ENCODE peak calls at places on chromosome 12, in six cellular contexts. F, T, I, E, K and U are unnamed samples.

GRCh38 chr12:72790273-72790672 is 518.1 kb downstream of the TRHDE start:
- DNase-seq in T (no peak), I (no peak), K (no peak), E (no peak), F (no peak), U (no peak)

GRCh38 chr12:44603701-44604100 is 272.4 kb downstream of the NELL2 start:
- DNase-seq in E (no peak), T (no peak), F (no peak), I (no peak), K (no peak), U (no peak)

GRCh38 chr12:54431911-54432814 is 13.1 kb upstream of the ITGA5 start:
- DNase-seq in K (peak), E (no peak), F (no peak), T (no peak), I (no peak), U (no peak)

GRCh38 chr12:27034607-27035293 is 12.4 kb downstream of the MED21 start:
- DNase-seq in I (no peak), F (no peak), T (no peak), K (no peak), E (no peak), U (no peak)

GRCh38 chr12:60257063-60257462 is 661.2 kb downstream of the SLC16A7 start:
- DNase-seq in F (no peak), T (no peak), K (no peak), I (peak), E (no peak), U (no peak)

GRCh38 chr12:115132145-115132544 is 448.2 kb upstream of the TBX3 start:
- DNase-seq in E (no peak), F (no peak), K (no peak), T (no peak), I (no peak), U (no peak)

GRCh38 chr12:53508534-53509199 is 1.4 kb upstream of the NPFF start:
- DNase-seq in K (peak), I (peak), E (peak), F (peak), T (peak), U (peak)

GRCh38 chr12:40325349-40325960 is 100.7 kb downstream of the LRRK2 start:
- DNase-seq in K (peak), F (peak), T (no peak), I (peak), E (no peak), U (peak)

GRCh38 chr12:26694402-26694801 is 138.6 kb downstream of the ITPR2 start:
- DNase-seq in T (no peak), K (no peak), I (no peak), F (no peak), E (no peak), U (no peak)

GRCh38 chr12:107330901-107331431 is 237.6 kb upstream of the CRY1 start:
- DNase-seq in F (no peak), I (no peak), T (no peak), K (no peak), E (no peak), U (no peak)

GRCh38 chr12:107509421-107509820 is 176.2 kb upstream of the PWP1 start:
- DNase-seq in I (no peak), E (no peak), T (no peak), F (no peak), K (no peak), U (no peak)

GRCh38 chr12:53749986-53750811 is 1.6 kb downstream of the CISTR start:
- DNase-seq in T (no peak), K (no peak), I (no peak), E (no peak), F (no peak), U (no peak)

GRCh38 chr12:24228980-24229730 is 279.7 kb upstream of the SOX5 start:
- DNase-seq in F (no peak), E (no peak), K (no peak), I (no peak), T (no peak), U (no peak)

GRCh38 chr12:72365151-72365550 is 93.0 kb downstream of the TRHDE start:
- DNase-seq in T (no peak), K (no peak), F (no peak), E (no peak), I (no peak), U (no peak)

GRCh38 chr12:98416845-98417244 is 98.5 kb upstream of the TMPO start:
- DNase-seq in F (no peak), I (no peak), E (no peak), T (no peak), K (no peak), U (no peak)

GRCh38 chr12:124497039-124497438 is 70.4 kb downstream of the NCOR2 start:
- DNase-seq in K (no peak), F (no peak), I (no peak), T (no peak), E (no peak), U (no peak)

GRCh38 chr12:127459687-127460086 is 807.3 kb upstream of the TMEM132C start:
- DNase-seq in K (no peak), F (no peak), I (no peak), T (no peak), E (no peak), U (no peak)

GRCh38 chr12:72006766-72007165 is 68.1 kb downstream of the TPH2 start:
- DNase-seq in T (no peak), F (no peak), K (no peak), I (no peak), E (no peak), U (no peak)

GRCh38 chr12:12265571-12266388 is 1.1 kb downstream of the LRP6 start:
- DNase-seq in E (no peak), K (no peak), T (no peak), F (no peak), I (no peak), U (no peak)

GRCh38 chr12:12872934-12873275 is 18.5 kb upstream of the GPRC5A start:
- DNase-seq in K (no peak), F (no peak), E (no peak), T (no peak), I (no peak), U (no peak)

GRCh38 chr12:98373982-98374381 is 141.4 kb upstream of the TMPO start:
- DNase-seq in F (no peak), I (no peak), E (no peak), K (no peak), T (no peak), U (no peak)

GRCh38 chr12:119807380-119807779 is 69.7 kb downstream of the CIT start:
- DNase-seq in K (no peak), I (no peak), F (no peak), E (no peak), T (no peak), U (no peak)

GRCh38 chr12:118964988-118965387 is 16.4 kb upstream of the SRRM4 start:
- DNase-seq in I (no peak), T (no peak), K (no peak), E (no peak), F (no peak), U (no peak)

GRCh38 chr12:607541-608001 is 55.7 kb downstream of the NINJ2 start:
- DNase-seq in E (no peak), I (no peak), T (no peak), K (no peak), F (no peak), U (no peak)

GRCh38 chr12:29566441-29566840 is 69.0 kb upstream of the OVCH1 start:
- DNase-seq in K (no peak), F (no peak), T (no peak), E (no peak), I (no peak), U (no peak)

GRCh38 chr12:116718578-116719454 is 19.1 kb downstream of the SPRING1 start:
- DNase-seq in I (no peak), T (no peak), E (no peak), K (no peak), F (no peak), U (no peak)

GRCh38 chr12:180445-180844 is 33.5 kb downstream of the SLC6A12 start:
- DNase-seq in E (peak), F (peak), K (peak), T (no peak), I (no peak), U (no peak)

GRCh38 chr12:20701106-20701505 is 6.0 kb downstream of the SLCO1C1 start:
- DNase-seq in T (no peak), F (no peak), I (no peak), E (no peak), K (no peak), U (no peak)

GRCh38 chr12:81758421-81759214 is 532 bp downstream of the PPFIA2 start:
- DNase-seq in T (no peak), K (no peak), F (peak), E (no peak), I (no peak), U (no peak)

GRCh38 chr12:122128481-122128880 is 45.5 kb downstream of the IL31 start:
- DNase-seq in K (no peak), T (no peak), F (no peak), E (no peak), I (no peak), U (no peak)

GRCh38 chr12:48160807-48161206 is 3.5 kb upstream of the ASB8 start:
- DNase-seq in T (no peak), I (no peak), F (no peak), K (no peak), E (no peak), U (no peak)

GRCh38 chr12:42810006-42810405 is 220.5 kb upstream of the PRICKLE1 start:
- DNase-seq in E (no peak), F (no peak), I (no peak), K (no peak), T (no peak), U (no peak)

GRCh38 chr12:74581439-74581838 is 43.8 kb downstream of the ATXN7L3B start:
- DNase-seq in E (no peak), T (no peak), K (no peak), F (no peak), I (no peak), U (no peak)

GRCh38 chr12:28938581-28939301 is 210.3 kb upstream of the FAR2 start:
- DNase-seq in I (no peak), E (no peak), F (no peak), K (no peak), T (no peak), U (no peak)

DNA sequence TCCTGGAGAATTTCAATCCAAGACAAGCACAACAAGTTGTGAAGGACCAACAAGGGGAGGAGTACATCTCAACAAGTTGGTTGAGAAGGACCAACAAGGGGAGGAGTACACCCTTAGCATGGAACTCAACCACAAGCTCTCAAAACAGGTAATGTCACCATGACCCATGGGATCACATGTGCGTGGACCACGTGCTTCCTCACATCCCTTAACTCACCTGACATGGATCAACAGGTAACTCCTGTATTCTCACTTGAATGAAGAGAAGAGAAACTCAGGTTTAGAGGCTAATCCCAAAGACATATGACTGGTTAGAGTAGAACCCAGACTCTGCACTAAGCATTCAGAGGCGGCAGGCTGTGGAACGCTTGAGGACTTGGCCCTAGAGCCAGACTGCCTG is 6.2 kb downstream of the CRACR2A start:
- DNase-seq in T (no peak), I (no peak), K (no peak), F (no peak), E (no peak), U (no peak)
- TF ChIP-seq TAF1 in T (no peak), I (no peak), K (no peak), F (no peak), E (no peak), U (no peak)

DNA sequence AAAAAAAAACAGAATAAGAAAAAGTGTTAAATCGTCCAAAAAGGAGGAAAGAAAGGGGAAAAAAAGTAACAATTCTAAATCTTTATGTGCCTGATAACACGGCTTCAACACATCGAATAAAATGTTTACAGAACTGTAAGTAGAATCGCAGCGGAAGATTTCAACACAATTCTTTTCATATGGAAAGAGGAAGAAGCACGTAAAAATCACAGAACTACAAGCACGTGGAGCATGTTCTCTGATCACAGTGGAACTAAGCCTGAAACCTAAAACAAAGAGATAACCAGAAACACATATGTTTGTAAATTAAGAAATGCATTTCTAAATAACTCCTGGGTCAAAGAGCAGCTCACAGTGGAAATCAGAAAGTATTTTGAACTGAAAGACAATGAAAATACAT is 8.7 kb downstream of the CLEC7A start:
- DNase-seq in K (no peak), E (no peak), F (no peak), T (no peak), I (no peak), U (no peak)
- TF ChIP-seq POLR2AphosphoS5 in K (no peak), E (no peak), F (no peak), T (no peak), I (no peak), U (no peak)

GRCh38 chr12:111055181-111055880 is 135.0 kb upstream of the MYL2 start:
- DNase-seq in F (no peak), I (no peak), K (no peak), E (no peak), T (no peak), U (no peak)

GRCh38 chr12:111057726-111058125 is 137.3 kb upstream of the MYL2 start:
- DNase-seq in K (no peak), F (no peak), E (no peak), T (no peak), I (no peak), U (no peak)

DNA sequence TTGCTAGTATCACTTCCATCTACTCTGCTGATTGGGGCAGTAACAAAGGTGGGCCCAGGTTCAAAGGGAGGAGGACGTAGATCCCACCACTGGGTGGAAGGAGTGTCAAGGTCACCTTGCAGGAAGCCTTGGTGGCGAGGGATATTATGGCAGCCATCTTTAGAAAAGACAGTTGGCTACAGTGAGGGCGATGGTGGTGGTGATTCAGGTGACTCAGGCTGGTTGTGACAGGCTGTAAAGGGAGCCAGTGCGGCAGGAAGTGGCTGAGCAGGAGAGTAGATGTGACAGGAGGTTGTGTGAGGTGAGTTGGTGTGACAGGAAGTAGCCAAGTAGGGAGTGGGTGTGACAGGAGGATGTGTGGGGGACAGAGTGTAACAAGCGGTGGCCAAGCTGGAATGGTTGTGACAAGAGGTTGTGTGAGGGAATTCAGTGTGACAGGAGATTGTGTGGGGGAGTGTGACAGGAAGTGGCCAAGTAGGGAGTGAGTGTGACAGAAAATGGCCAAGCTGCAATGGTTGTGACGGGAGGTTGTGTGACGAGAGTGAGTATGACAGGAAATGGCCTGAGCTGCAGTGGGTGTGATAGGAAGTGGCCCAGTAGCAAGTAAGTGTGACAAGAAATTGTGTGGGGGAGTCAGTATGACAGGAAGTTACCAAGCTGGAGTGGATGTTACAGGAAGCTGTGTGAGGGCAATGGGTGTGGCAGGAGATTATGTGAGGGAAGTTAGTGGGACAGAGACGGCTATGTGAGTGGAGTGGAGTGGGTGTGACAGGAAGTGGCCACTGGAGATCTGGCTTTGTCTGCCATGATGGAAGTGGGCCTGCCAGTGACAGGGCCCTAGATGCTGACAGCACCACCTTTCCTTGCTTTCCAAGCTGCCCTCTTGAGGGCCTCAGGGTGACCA is 136.5 kb upstream of the MYL2 start:
- DNase-seq in F (peak), T (no peak), K (peak), I (no peak), E (peak), U (peak)
- TF ChIP-seq POLR2A in F (no peak), T (no peak), K (no peak), I (no peak), E (no peak), U (no peak)

DNA sequence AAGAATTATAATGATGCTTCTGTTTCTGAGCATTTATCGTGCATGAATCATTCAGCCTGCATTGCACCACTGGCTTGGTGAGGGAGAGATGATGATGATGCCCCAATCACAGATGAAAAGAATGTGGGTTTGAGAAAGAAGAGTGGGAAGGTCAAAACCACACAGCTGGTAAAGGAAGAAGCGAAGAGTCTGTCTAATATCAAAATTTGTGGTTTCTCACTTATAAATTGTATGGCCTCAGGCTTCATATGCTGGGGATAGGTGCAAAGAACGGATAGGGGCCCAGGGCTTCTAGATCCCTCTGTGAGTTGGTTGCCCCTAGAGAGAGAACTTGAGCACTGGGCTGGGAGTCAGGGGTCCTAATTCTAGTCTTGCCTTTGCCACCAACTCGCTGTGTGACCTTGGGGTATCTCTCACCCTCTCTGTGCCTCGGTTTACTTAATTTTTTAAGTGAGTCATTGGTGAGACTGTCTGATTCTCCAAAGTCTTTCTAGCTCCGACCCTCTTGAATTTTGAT is 2.2 kb downstream of the OASL start:
- DNase-seq in T (no peak), K (no peak), I (no peak), F (no peak), E (no peak), U (no peak)
- TF ChIP-seq TAF1 in T (no peak), K (no peak), I (no peak), F (no peak), E (no peak), U (no peak)

GRCh38 chr12:89576572-89577220 is 50.8 kb upstream of the POC1B start:
- DNase-seq in I (no peak), T (no peak), E (no peak), K (no peak), F (no peak), U (no peak)

GRCh38 chr12:89573081-89573810 is 47.4 kb upstream of the POC1B start:
- DNase-seq in K (no peak), T (no peak), F (no peak), E (no peak), I (no peak), U (no peak)

GRCh38 chr12:89571481-89572190 is 45.8 kb upstream of the POC1B start:
- DNase-seq in K (no peak), I (no peak), F (no peak), T (no peak), E (no peak), U (no peak)

GRCh38 chr12:89575405-89575804 is 49.6 kb upstream of the POC1B start:
- DNase-seq in F (no peak), T (no peak), K (no peak), E (no peak), I (peak), U (no peak)

GRCh38 chr12:89574736-89575208 is 48.9 kb upstream of the POC1B start:
- DNase-seq in F (no peak), E (no peak), T (no peak), I (peak), K (peak), U (no peak)
- TF ChIP-seq POLR2AphosphoS5 in F (no peak), E (no peak), T (no peak), I (no peak), K (no peak), U (no peak)

GRCh38 chr12:6341439-6342139 is at the start of gene TNFRSF1A:
- DNase-seq in K (peak), T (no peak), I (peak), E (no peak), F (no peak), U (no peak)
- TF ChIP-seq POLR2A in K (peak), T (no peak), I (no peak), E (peak), F (no peak), U (no peak)

GRCh38 chr12:56081393-56082347 is 1.7 kb downstream of the ERBB3 start:
- DNase-seq in T (no peak), F (no peak), K (peak), I (peak), E (no peak), U (no peak)
- TF ChIP-seq TAF1 in T (no peak), F (no peak), K (no peak), I (peak), E (no peak), U (no peak)